ENCODE peak calls at places on chromosomes 1 and 21, in eight cellular contexts. T is OCI-LY7, K is Calu3, P is upper lobe of right lung, I is heart left ventricle, M is colonic mucosa, B is fibroblast of lung, U is transverse colon. N is an unnamed sample.

GRCh38 chr1:27593341-27594326 is 10.3 kb downstream of the AHDC1 start:
- DNase-seq in T (no peak), K (no peak), P (no peak), I (no peak), M (no peak), B (no peak), U (no peak), N (no peak)

GRCh38 chr1:171346866-171347265 is 32.9 kb downstream of the FMO4 start:
- DNase-seq in T (no peak), K (no peak), P (no peak), I (no peak), M (no peak), B (peak), U (no peak), N (no peak)

GRCh38 chr1:39081266-39082139 is 55.4 kb downstream of the NDUFS5 start:
- DNase-seq in T (no peak), K (peak), P (peak), I (no peak), M (no peak), B (peak), U (peak), N (no peak)

GRCh38 chr1:39076127-39076798 is 50.1 kb downstream of the NDUFS5 start:
- DNase-seq in T (no peak), K (no peak), P (peak), I (peak), M (no peak), B (peak), U (peak), N (no peak)

GRCh38 chr1:67761730-67762129 is 71.5 kb downstream of the GNG12 start:
- DNase-seq in T (no peak), K (no peak), P (no peak), I (no peak), M (no peak), B (no peak), U (no peak), N (no peak)

GRCh38 chr1:228378453-228379164 is 28.0 kb downstream of the TRIM11 start:
- DNase-seq in T (peak), K (peak), P (peak), I (peak), M (peak), B (peak), U (peak), N (peak)

GRCh38 chr1:5926686-5927435 is 65.4 kb downstream of the NPHP4 start:
- DNase-seq in T (no peak), K (no peak), P (no peak), I (no peak), M (no peak), B (no peak), U (no peak), N (no peak)

GRCh38 chr1:220290163-220290761 is 18.0 kb upstream of the RAB3GAP2 start:
- DNase-seq in T (no peak), K (no peak), P (no peak), I (no peak), M (no peak), B (no peak), U (no peak), N (no peak)

GRCh38 chr1:204617256-204618147 is 68.0 kb downstream of the LRRN2 start:
- DNase-seq in T (no peak), K (no peak), P (no peak), I (no peak), M (no peak), B (no peak), U (no peak), N (no peak)

GRCh38 chr1:221023482-221023881 is 144.2 kb downstream of the HLX start:
- DNase-seq in T (no peak), K (no peak), P (no peak), I (no peak), M (no peak), B (no peak), U (no peak), N (no peak)

GRCh38 chr1:9929431-9930385 is 13.5 kb downstream of the LZIC start:
- DNase-seq in T (no peak), K (no peak), P (no peak), I (no peak), M (no peak), B (no peak), U (no peak), N (no peak)

GRCh38 chr1:201539561-201540404 is 856 bp downstream of the NAV1 start:
- DNase-seq in T (no peak), K (no peak), P (peak), I (peak), M (no peak), B (peak), U (peak), N (no peak)

GRCh38 chr1:201543871-201544521 is 5.1 kb downstream of the NAV1 start:
- DNase-seq in T (no peak), K (no peak), P (no peak), I (no peak), M (no peak), B (no peak), U (no peak), N (no peak)

GRCh38 chr1:201542166-201543045 is 3.5 kb downstream of the NAV1 start:
- DNase-seq in T (no peak), K (no peak), P (no peak), I (peak), M (no peak), B (peak), U (no peak), N (no peak)

GRCh38 chr1:201538618-201539551 is at the start of gene NAV1:
- DNase-seq in T (no peak), K (peak), P (peak), I (peak), M (peak), B (peak), U (peak), N (no peak)

GRCh38 chr1:201540846-201541735 is 2.2 kb downstream of the NAV1 start:
- DNase-seq in T (peak), K (no peak), P (no peak), I (no peak), M (no peak), B (no peak), U (no peak), N (no peak)
- TF ChIP-seq CTCF in T (no peak), K (no peak), P (no peak), I (no peak), M (no peak), B (no peak), U (no peak), N (no peak)

GRCh38 chr1:35573198-35573775 is at the start of gene TFAP2E:
- DNase-seq in T (no peak), K (peak), P (peak), I (no peak), M (peak), B (no peak), U (peak), N (no peak)
- TF ChIP-seq CTCF in T (no peak), K (no peak), P (no peak), I (no peak), M (no peak), B (no peak), U (no peak), N (no peak)

GRCh38 chr1:20700636-20701215 is 17.1 kb downstream of the KIF17 start:
- DNase-seq in T (no peak), K (no peak), P (no peak), I (no peak), M (no peak), B (no peak), U (no peak), N (no peak)

GRCh38 chr1:20701446-20701845 is 16.4 kb downstream of the KIF17 start:
- DNase-seq in T (no peak), K (no peak), P (no peak), I (no peak), M (no peak), B (no peak), U (no peak), N (no peak)

GRCh38 chr1:20701847-20702246 is 16.0 kb downstream of the KIF17 start:
- DNase-seq in T (no peak), K (no peak), P (no peak), I (no peak), M (no peak), B (no peak), U (no peak), N (no peak)

GRCh38 chr1:20703124-20703756 is 14.6 kb downstream of the KIF17 start:
- DNase-seq in T (no peak), K (no peak), P (no peak), I (no peak), M (no peak), B (no peak), U (no peak), N (no peak)

DNA sequence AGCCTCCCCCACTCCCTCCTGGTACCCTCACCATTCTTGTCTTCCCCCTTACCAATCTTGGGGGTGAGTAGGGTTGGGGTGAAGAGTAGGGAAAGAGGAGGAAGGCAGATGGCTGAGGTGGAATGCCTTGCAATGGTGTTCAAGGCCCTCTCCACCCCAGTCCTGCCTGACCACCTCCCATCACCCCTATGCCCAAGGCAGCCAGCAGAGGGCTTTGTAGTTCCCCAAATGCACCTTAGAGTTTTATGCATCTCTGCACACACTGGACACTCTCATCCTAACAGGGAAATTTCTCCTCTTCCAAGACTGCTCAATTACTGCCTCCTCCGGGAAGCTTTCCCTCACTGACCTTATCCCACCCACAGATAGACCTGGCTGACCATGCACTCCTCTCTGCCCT is 15.4 kb downstream of the KIF17 start:
- DNase-seq in T (no peak), K (peak), P (no peak), I (no peak), M (no peak), B (no peak), U (no peak), N (no peak)
- TF ChIP-seq CTCF in T (peak), K (no peak), P (no peak), I (no peak), M (no peak), B (peak), U (no peak), N (peak)

DNA sequence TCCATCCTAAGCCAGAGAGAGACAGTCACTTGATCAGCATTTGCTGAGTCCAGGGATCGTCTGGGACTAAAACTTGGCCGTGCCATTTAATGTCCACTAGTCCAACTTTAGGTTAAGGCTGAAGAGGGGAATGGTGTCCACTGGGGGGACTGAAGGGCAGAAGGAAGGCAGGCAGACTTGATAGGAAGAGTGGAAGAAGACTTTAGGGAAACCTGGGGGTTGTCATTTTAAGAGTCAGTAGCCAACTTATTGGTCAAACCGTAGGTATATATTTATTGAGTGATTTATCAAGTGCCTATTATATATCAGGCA is 1.3 kb upstream of the LMOD1 start:
- DNase-seq in T (no peak), K (no peak), P (no peak), I (no peak), M (no peak), B (no peak), U (no peak), N (no peak)
- TF ChIP-seq CTCF in T (no peak), K (no peak), P (no peak), I (no peak), M (no peak), B (no peak), U (no peak), N (no peak)

DNA sequence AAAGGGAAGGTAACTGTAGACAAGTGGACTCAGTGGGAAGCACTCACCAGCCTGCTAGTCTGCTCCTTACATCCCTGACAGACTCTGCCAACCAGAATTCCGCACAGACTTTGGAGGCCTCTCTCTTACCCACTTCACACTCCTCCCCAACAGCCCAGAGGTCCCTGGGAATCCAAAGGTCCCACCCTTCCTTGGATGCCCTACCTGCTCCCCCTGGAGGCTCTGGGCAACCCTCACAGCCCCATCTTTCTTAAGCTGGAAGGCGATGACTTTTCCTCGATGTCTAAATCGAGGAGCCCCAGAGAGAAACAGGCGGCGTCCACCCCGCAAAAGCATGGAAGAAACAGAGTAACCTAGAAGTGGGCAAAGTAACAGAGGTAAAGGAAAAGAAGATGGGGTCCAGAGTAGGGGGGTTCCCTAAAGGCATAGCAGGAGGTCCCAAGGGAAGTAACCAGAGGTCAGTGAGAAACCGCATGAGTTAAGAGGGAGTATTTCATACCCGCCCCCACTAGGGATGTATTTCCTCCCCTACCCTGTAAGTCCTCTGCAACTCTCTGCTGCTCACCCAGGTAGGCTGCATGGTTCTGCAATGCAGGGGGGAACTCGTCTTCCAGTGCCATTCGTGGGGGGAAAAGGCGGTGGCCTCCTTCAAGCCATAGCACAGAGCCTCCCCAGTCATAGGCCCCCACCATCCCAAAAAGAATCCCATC is 8.4 kb downstream of the ITGA10 start:
- DNase-seq in T (no peak), K (no peak), P (no peak), I (no peak), M (no peak), B (no peak), U (no peak), N (no peak)
- TF ChIP-seq CTCF in T (no peak), K (no peak), P (no peak), I (no peak), M (no peak), B (no peak), U (no peak), N (no peak)

GRCh38 chr21:31459457-31459856 is 115.4 kb upstream of the TIAM1 start:
- DNase-seq in T (no peak), K (no peak), P (no peak), I (no peak), M (no peak), B (no peak), U (no peak), N (no peak)
- TF ChIP-seq CTCF in T (no peak), K (no peak), P (no peak), I (no peak), M (no peak), B (no peak), U (no peak), N (no peak)

GRCh38 chr1:116203192-116203723 is 92.1 kb downstream of the MAB21L3 start:
- DNase-seq in T (no peak), K (no peak), P (no peak), I (no peak), M (no peak), B (peak), U (no peak), N (no peak)
- TF ChIP-seq CTCF in T (no peak), K (no peak), P (no peak), I (no peak), M (no peak), B (peak), U (no peak), N (no peak)

GRCh38 chr1:245154429-245155185 is at the start of gene KIF26B:
- DNase-seq in T (no peak), K (peak), P (peak), I (peak), M (peak), B (peak), U (no peak), N (no peak)
- TF ChIP-seq CTCF in T (no peak), K (no peak), P (no peak), I (no peak), M (no peak), B (no peak), U (no peak), N (no peak)

GRCh38 chr21:44741921-44742320 is 30.5 kb upstream of the TSPEAR start:
- DNase-seq in T (no peak), K (no peak), P (no peak), I (no peak), M (no peak), B (no peak), U (no peak), N (no peak)

GRCh38 chr21:44738621-44739020 is 27.2 kb upstream of the TSPEAR start:
- DNase-seq in T (no peak), K (no peak), P (no peak), I (no peak), M (no peak), B (no peak), U (no peak), N (no peak)

GRCh38 chr21:44740721-44741120 is 29.3 kb upstream of the TSPEAR start:
- DNase-seq in T (no peak), K (no peak), P (no peak), I (no peak), M (no peak), B (no peak), U (no peak), N (peak)

GRCh38 chr21:44739316-44739715 is 27.9 kb upstream of the TSPEAR start:
- DNase-seq in T (no peak), K (no peak), P (no peak), I (no peak), M (no peak), B (no peak), U (no peak), N (no peak)

GRCh38 chr21:44742418-44743153 is 31.2 kb upstream of the TSPEAR start:
- DNase-seq in T (peak), K (no peak), P (no peak), I (no peak), M (no peak), B (no peak), U (no peak), N (no peak)
- TF ChIP-seq CTCF in T (peak), K (no peak), P (peak), I (no peak), M (no peak), B (peak), U (peak), N (peak)

DNA sequence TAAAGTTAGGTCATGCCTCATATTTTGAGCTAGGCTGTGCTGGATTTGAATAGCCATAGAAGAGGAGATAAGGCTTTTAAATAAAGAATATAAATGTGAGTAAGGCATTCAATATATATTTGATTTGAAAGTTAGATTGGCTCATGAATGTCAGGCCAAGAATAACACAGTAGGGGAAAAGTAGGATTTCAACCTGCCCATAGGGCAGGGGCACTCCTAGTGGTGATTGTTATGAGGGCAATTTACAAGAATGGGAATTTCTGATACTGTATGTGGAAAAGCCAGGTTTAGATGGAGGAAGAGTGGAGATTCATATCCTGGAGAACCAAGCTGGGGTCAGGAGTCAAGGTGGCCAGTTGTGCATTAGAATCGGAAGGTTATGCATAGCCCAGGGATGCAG is 74.9 kb downstream of the DNAH14 start:
- DNase-seq in T (no peak), K (peak), P (no peak), I (no peak), M (no peak), B (no peak), U (no peak), N (no peak)
- TF ChIP-seq CTCF in T (peak), K (peak), P (no peak), I (no peak), M (no peak), B (no peak), U (no peak), N (peak)

N was measured in RWPE2.